ENCODE peak calls at places on chromosomes 12 and 14, in nine cellular contexts. I is AG20443, H is colonic mucosa, K is LHCN-M2, G is progenitor cell of endocrine pancreas, D is A673, S is lung, Z is occipital lobe, M is ecto neural progenitor cell. E is an unnamed sample.

GRCh38 chr12:65779091-65779642 is 45.1 kb upstream of the HMGA2 start:
- DNase-seq in S (no peak), K (peak), D (peak), H (no peak), Z (no peak), I (no peak), M (no peak), G (no peak), E (peak)

GRCh38 chr12:28035483-28035882 is 63.0 kb upstream of the PTHLH start:
- DNase-seq in G (no peak), M (no peak), Z (no peak), S (no peak), K (peak), I (no peak), D (peak), H (no peak), E (peak)

GRCh38 chr12:48901278-48901677 is 24.0 kb downstream of the FKBP11 start:
- DNase-seq in M (no peak), G (no peak), K (no peak), I (peak), H (no peak), Z (no peak), D (no peak), S (no peak), E (no peak)

GRCh38 chr12:7100239-7100638 is 8.0 kb upstream of the C1R start:
- DNase-seq in K (no peak), M (no peak), H (no peak), I (no peak), D (no peak), G (no peak), Z (no peak), S (no peak), E (no peak)

GRCh38 chr12:44847888-44848770 is 28.0 kb downstream of the NELL2 start:
- DNase-seq in S (no peak), Z (no peak), G (no peak), I (no peak), K (no peak), M (no peak), H (no peak), D (no peak), E (no peak)

GRCh38 chr12:110937104-110937641 is 16.8 kb upstream of the MYL2 start:
- DNase-seq in H (peak), D (peak), M (peak), Z (peak), S (peak), K (peak), G (peak), I (peak), E (peak)

GRCh38 chr14:74858022-74858421 is 17.9 kb downstream of the PROX2 start:
- DNase-seq in Z (no peak), G (no peak), S (no peak), H (no peak), D (no peak), K (no peak), M (no peak), I (peak), E (no peak)

GRCh38 chr12:16608346-16608745 is 2.4 kb upstream of the LMO3 start:
- DNase-seq in S (no peak), K (no peak), H (no peak), G (no peak), D (no peak), Z (no peak), M (no peak), I (no peak), E (no peak)

GRCh38 chr12:835754-836493 is 83.5 kb downstream of the WNK1 start:
- DNase-seq in Z (no peak), I (no peak), H (no peak), D (no peak), M (no peak), K (peak), G (no peak), S (no peak), E (no peak)

GRCh38 chr12:41794341-41794740 is 350.3 kb downstream of the GXYLT1 start:
- DNase-seq in S (no peak), I (no peak), M (no peak), K (no peak), D (peak), H (no peak), Z (no peak), G (no peak), E (no peak)

GRCh38 chr12:55743967-55744931 is 1.3 kb downstream of the GDF11 start:
- DNase-seq in M (no peak), D (no peak), H (no peak), I (no peak), Z (no peak), G (no peak), S (no peak), K (no peak), E (no peak)

GRCh38 chr12:116759783-116760581 is 21.9 kb downstream of the RNFT2 start:
- DNase-seq in S (no peak), D (no peak), M (peak), I (no peak), Z (no peak), G (no peak), H (no peak), K (no peak), E (no peak)